ENCODE peak calls at places on chromosome 19, in four cellular contexts. N is uterus, M is IMR-90, X is heart left ventricle. O is an unnamed sample. For H3K27me3, the result is how much of the 10 kb centered on the place peaks cover.

GRCh38 chr19:1004803-1005664 is 4.8 kb downstream of the GRIN3B start:
- DNase-seq in X (no peak), N (no peak), M (no peak), O (no peak)

GRCh38 chr19:1016647-1017114 is 4.2 kb downstream of the TMEM259 start:
- DNase-seq in N (no peak), M (peak), X (no peak), O (no peak)

GRCh38 chr19:30877591-30878230 is 471.5 kb downstream of the TSHZ3 start:
- DNase-seq in M (no peak), X (no peak), N (no peak), O (no peak)

GRCh38 chr19:57829316-57829715 is 783 bp upstream of the ZNF587B start:
- DNase-seq in X (no peak), M (peak), N (no peak), O (no peak)

GRCh38 chr19:30790048-30790680 is 418.0 kb downstream of the ZNF536 start:
- DNase-seq in X (no peak), N (no peak), M (no peak), O (peak)

GRCh38 chr19:53102701-53103140 is 501 bp downstream of the ZNF160 start:
- DNase-seq in M (peak), X (peak), N (peak), O (no peak)

GRCh38 chr19:38392707-38393308 is 4.3 kb downstream of the SPRED3 start:
- DNase-seq in X (no peak), N (no peak), M (peak), O (no peak)

GRCh38 chr19:3404324-3405260 is 38.2 kb downstream of the NFIC start:
- DNase-seq in N (peak), X (peak), M (peak), O (no peak)

GRCh38 chr19:47156861-47157454 is 26.3 kb downstream of the SAE1 start:
- DNase-seq in X (no peak), N (no peak), M (no peak), O (no peak)

GRCh38 chr19:49056101-49056901 is 1.2 kb downstream of the CGB7 start:
- DNase-seq in N (peak), X (peak), M (peak), O (no peak)

GRCh38 chr19:58538257-58539168 is 5.4 kb upstream of the TRIM28 start:
- DNase-seq in M (no peak), N (no peak), X (no peak), O (peak)

GRCh38 chr19:30116530-30116929 is 174.5 kb downstream of the URI1 start:
- DNase-seq in N (no peak), M (no peak), X (no peak), O (no peak)

GRCh38 chr19:19146000-19146608 is 7.8 kb upstream of the TMEM161A start:
- DNase-seq in N (peak), M (peak), X (peak), O (no peak)

GRCh38 chr19:48499352-48500090 is 12.1 kb downstream of the LMTK3 start:
- DNase-seq in X (no peak), N (no peak), M (no peak), O (no peak)

GRCh38 chr19:55385749-55386514 is at the start of gene RPL28:
- DNase-seq in M (peak), N (peak), X (peak), O (peak)

GRCh38 chr19:16676101-16676798 is 15.3 kb downstream of the TMEM38A start:
- DNase-seq in X (no peak), M (no peak), N (no peak), O (no peak)

GRCh38 chr19:43464089-43464775 is 1.2 kb downstream of the LYPD3 start:
- DNase-seq in X (peak), M (no peak), N (peak), O (no peak)

GRCh38 chr19:17325133-17325532 is 9.5 kb downstream of the ANO8 start:
- DNase-seq in X (no peak), M (no peak), N (no peak), O (no peak)

GRCh38 chr19:53136432-53136831 is 3.7 kb upstream of the ZNF415 start:
- DNase-seq in N (no peak), X (no peak), M (no peak), O (no peak)

GRCh38 chr19:34576292-34576691 is 94.7 kb downstream of the WTIP start:
- DNase-seq in X (no peak), M (no peak), N (no peak), O (peak)

GRCh38 chr19:6677924-6678689 is 8.1 kb upstream of the TNFSF14 start:
- DNase-seq in N (no peak), M (no peak), X (no peak), O (no peak)

GRCh38 chr19:17831419-17831888 is 10.1 kb upstream of the INSL3 start:
- DNase-seq in N (no peak), M (no peak), X (no peak), O (no peak)

GRCh38 chr19:29311391-29311790 is 98.4 kb upstream of the UQCRFS1 start:
- DNase-seq in X (no peak), N (no peak), M (no peak), O (no peak)

GRCh38 chr19:56538761-56539263 is at the start of gene ZFP28:
- DNase-seq in N (peak), X (peak), M (no peak), O (no peak)

DNA sequence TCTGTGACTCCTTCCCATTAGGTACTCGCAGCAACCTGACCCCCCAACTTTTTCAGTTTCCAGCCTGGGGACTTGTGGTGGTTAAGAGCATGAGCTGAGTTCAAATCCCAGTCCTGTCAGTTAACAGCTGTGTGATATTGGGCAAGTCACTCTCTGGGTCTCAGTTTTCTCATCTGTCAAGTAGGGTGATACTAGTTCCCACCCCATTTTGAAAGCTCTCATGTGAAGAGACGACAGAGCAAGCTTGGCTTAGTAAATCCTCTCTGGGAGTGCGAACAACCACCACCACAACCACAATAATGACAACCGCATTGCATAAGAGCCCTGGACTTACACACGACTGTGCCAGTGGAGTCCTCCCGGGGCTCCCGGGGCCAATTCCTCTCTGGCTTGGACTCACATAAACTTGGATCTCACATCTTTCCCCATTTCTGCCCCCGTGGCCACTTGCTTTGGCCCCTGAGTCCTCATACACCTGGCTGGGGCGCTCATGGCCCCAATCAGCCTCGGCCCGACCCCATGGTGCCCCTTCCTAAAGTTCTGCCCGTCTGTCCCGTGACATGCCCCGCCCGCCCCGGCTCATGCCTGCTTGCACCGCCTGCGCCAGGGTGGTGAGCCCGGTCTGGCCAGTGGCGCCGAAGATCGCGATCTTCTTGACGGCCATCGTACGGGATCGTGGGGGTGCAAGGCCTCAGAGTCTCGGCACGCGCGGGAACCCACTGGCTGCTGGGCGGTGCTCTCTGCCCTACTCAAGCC is at the start of gene BLVRB:
- DNase-seq in X (no peak), N (no peak), M (peak), O (no peak)
- TF ChIP-seq POLR2A in X (peak), N (peak), M (no peak), O (peak)

DNA sequence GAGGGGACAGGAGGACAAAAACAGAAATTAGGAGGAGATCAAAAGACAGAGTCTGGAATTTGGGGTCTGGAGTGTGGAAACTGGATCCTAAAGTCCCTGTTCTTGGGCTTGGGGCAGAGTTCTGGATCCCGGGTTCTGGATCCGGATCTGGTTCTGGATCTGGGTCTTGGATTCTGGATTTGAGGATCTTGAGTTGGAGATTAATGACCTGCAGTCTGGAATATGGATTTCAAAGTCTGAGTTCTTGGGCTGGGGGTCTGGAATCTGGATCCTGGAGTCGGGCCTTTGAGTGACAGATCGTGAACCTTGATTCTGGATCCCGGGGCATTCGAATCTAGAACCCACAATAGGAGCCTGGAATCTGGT is 411 bp upstream of the KLK15 start:
- DNase-seq in N (no peak), X (no peak), M (no peak), O (no peak)
- H3K27me3 ChIP-seq in N (under half), X (under half), M (under half), O (under half)

GRCh38 chr19:54282706-54283105 is 1.8 kb upstream of the LILRB2 start:
- DNase-seq in X (no peak), N (no peak), M (no peak), O (no peak)
- H3K4me3 ChIP-seq in X (no peak), N (no peak), M (no peak), O (no peak)

GRCh38 chr19:10690351-10690781 is 10.9 kb upstream of the QTRT1 start:
- DNase-seq in N (no peak), M (peak), X (no peak), O (no peak)
- TF ChIP-seq POLR2A in N (no peak), M (no peak), X (no peak), O (no peak)

DNA sequence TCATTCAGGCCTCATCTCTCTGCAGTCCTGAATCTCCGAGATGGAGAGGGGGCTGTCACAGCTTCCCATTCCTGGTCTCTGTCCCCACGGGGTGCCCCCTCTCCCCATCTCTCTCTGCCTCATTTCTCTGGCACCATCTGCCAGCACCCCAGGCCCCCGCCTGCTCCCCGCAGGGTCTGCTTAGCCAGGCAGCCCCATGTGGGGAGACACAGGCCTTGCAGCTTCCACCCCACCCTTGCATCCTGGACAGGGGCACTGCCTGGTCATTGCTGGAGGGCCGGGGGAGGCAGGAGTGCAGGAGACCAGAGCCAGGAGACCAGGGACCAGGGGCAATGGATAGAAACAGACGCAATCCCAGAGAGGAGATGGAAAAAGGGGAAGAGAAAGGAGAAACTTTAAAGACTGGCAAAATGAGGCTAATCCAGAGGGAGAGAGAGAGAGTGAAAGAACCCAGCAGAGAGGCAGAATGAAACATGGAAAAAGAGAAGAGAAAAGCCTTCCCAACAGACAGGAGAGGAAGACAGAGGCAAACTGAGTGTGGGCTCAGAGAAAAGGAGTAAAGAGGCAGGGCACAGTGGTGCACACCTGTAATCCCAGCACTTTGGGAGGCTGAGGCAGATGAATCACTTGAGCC is 8.8 kb upstream of the GIPR start:
- DNase-seq in X (no peak), M (no peak), N (no peak), O (no peak)
- H3K27me3 ChIP-seq in X (under half), M (under half), N (under half), O (under half)